ENCODE peak calls at places on chromosomes 13 and 19, in ten cellular contexts. F is Daoy; J is HTR-8/SVneo; B is ELF-1; Z is activated T-helper 1 cell treated with anti-CD3 and anti-CD28 coated beads, Interleukin-12 subunit alpha, Interleukin-12 subunit beta, Interleukin-2, Interleukin-4 antibody, amounts not matched to agents 30 ng/mL and 10 ng/mL and 1 ng/mL, durations not matched to agents 14 hours and 24 hours and 36 hours; L is glomerular endothelial cell; K is stimulated activated CD8-positive, alpha-beta memory T cell treated with anti-CD3 and anti-CD28 coated beads, Interleukin-12 subunit alpha, Interleukin-12 subunit beta, amount 100 ng/mL, for 4 hours; U is C1 segment of cervical spinal cord; M is T-helper 2 cell; X is NCI-H2029 treated with DMSO at 0.1 percent for 48 hours. H is an unnamed sample.

GRCh38 chr19:39907213-39907612 is 27.2 kb downstream of the FCGBP start:
- DNase-seq in M (no peak), J (no peak), K (no peak), F (no peak), L (no peak), X (no peak), Z (no peak), U (no peak), B (no peak), H (no peak)

GRCh38 chr19:14954071-14954655 is 12.9 kb downstream of the OR7C2 start:
- DNase-seq in J (no peak), K (no peak), M (no peak), Z (no peak), U (no peak), F (peak; percentile 34), L (no peak), X (no peak), B (no peak), H (no peak)

GRCh38 chr13:26539738-26540292 is 17.7 kb upstream of the WASF3 start:
- DNase-seq in K (no peak), Z (no peak), M (no peak), B (no peak), U (no peak), J (no peak), F (no peak), L (no peak), X (no peak), H (no peak)

GRCh38 chr13:92463134-92463533 is 763.5 kb upstream of the GPC6 start:
- DNase-seq in K (no peak), Z (no peak), X (peak; percentile 90), L (no peak), F (no peak), J (no peak), M (no peak), B (no peak), U (no peak), H (no peak)

GRCh38 chr19:22515435-22515834 is 93.3 kb upstream of the ZNF98 start:
- DNase-seq in U (no peak), X (no peak), M (no peak), L (no peak), Z (no peak), B (no peak), K (no peak), F (no peak), J (no peak), H (no peak)

GRCh38 chr19:49591731-49592485 is 926 bp downstream of the PRR12 start:
- DNase-seq in M (peak; percentile 24), F (peak; percentile 54), B (peak; percentile 79), X (peak; percentile 15), J (peak; percentile 50), L (no peak), Z (no peak), K (peak; percentile 35), U (peak; percentile 18), H (peak; percentile 56)

GRCh38 chr13:78960881-78961280 is 301.9 kb upstream of the OBI1 start:
- DNase-seq in X (no peak), M (no peak), K (no peak), B (no peak), Z (no peak), U (no peak), F (no peak), J (no peak), L (no peak), H (no peak)

GRCh38 chr13:113151745-113152707 is 6.4 kb upstream of the PROZ start:
- DNase-seq in Z (no peak), X (no peak), M (no peak), L (no peak), J (no peak), K (no peak), U (no peak), B (no peak), F (peak; percentile 33), H (no peak)

GRCh38 chr19:50344661-50345318 is 15.6 kb upstream of the KCNC3 start:
- DNase-seq in M (no peak), L (no peak), K (no peak), U (no peak), J (no peak), X (no peak), B (no peak), Z (no peak), F (no peak), H (no peak)

GRCh38 chr13:92255533-92255932 is 857.1 kb downstream of the GPC5 start:
- DNase-seq in J (no peak), M (no peak), F (no peak), L (no peak), B (no peak), U (no peak), Z (no peak), X (no peak), K (no peak), H (no peak)

H was measured in PC-9.